ENCODE peak calls at places on chromosomes 3 and 15, in four cellular contexts. C is kidney epithelial cell, U is NB4, K is neural crest cell. R is an unnamed sample.

GRCh38 chr15:47422901-47423300 is 294.4 kb upstream of the SEMA6D start:
- DNase-seq in U (no peak), C (no peak), K (no peak), R (no peak)

GRCh38 chr15:63764124-63764827 is 69.5 kb downstream of the HERC1 start:
- DNase-seq in C (no peak), U (no peak), K (no peak), R (no peak)

GRCh38 chr3:131796558-131796957 is 238.3 kb downstream of the CPNE4 start:
- DNase-seq in C (no peak), K (no peak), U (peak; percentile 63), R (no peak)

GRCh38 chr3:71584216-71585061 is 911 bp upstream of the FOXP1 start:
- DNase-seq in U (peak; percentile 82), K (peak; percentile 6), C (no peak), R (peak; percentile 16)

GRCh38 chr3:47414161-47414564 is 33.3 kb downstream of the PTPN23 start:
- DNase-seq in U (no peak), K (no peak), C (no peak), R (no peak)

GRCh38 chr3:150309557-150309956 is 98.5 kb upstream of the TSC22D2 start:
- DNase-seq in U (no peak), K (no peak), C (no peak), R (no peak)

GRCh38 chr3:131216801-131217200 is 164.8 kb upstream of the NUDT16 start:
- DNase-seq in K (no peak), U (peak; percentile 79), C (peak; percentile 81), R (no peak)

GRCh38 chr3:2156244-2156847 is 57.7 kb downstream of the CNTN4 start:
- DNase-seq in U (peak; percentile 48), C (no peak), K (peak; percentile 60), R (peak; percentile 12)

GRCh38 chr15:31560643-31561042 is 234.0 kb downstream of the KLF13 start:
- DNase-seq in U (no peak), K (no peak), C (no peak), R (no peak)

GRCh38 chr3:140470962-140471361 is 206.9 kb upstream of the TRIM42 start:
- DNase-seq in U (no peak), C (no peak), K (no peak), R (no peak)

GRCh38 chr3:177679568-177680441 is 482.5 kb upstream of the TBL1XR1 start:
- DNase-seq in C (no peak), K (no peak), U (peak; percentile 87), R (no peak)

GRCh38 chr3:141383555-141384129 is 15.3 kb downstream of the ZBTB38 start:
- DNase-seq in U (no peak), K (no peak), C (no peak), R (no peak)

GRCh38 chr3:79351693-79352092 is 416.1 kb downstream of the ROBO1 start:
- DNase-seq in C (no peak), U (no peak), K (no peak), R (no peak)

GRCh38 chr3:102183623-102184022 is 251.2 kb upstream of the ZPLD1 start:
- DNase-seq in U (no peak), C (no peak), K (no peak), R (no peak)

GRCh38 chr3:2883292-2883691 is 226.9 kb downstream of the IL5RA start:
- DNase-seq in K (no peak), C (no peak), U (no peak), R (no peak)

GRCh38 chr3:124492824-124493223 is 237.4 kb upstream of the UMPS start:
- DNase-seq in C (peak; percentile 58), U (peak; percentile 4), K (no peak), R (no peak)
- TF ChIP-seq CTCF in C (peak; percentile 69), U (no peak), K (peak; percentile 55), R (peak; percentile 50)

GRCh38 chr3:45079715-45080114 is 53.6 kb downstream of the CLEC3B start:
- DNase-seq in U (no peak), C (no peak), K (no peak), R (no peak)

GRCh38 chr3:45075821-45076625 is 49.9 kb downstream of the CLEC3B start:
- DNase-seq in U (peak; percentile 74), C (no peak), K (no peak), R (no peak)

GRCh38 chr3:45080824-45081223 is 54.7 kb downstream of the CLEC3B start:
- DNase-seq in C (no peak), U (peak; percentile 24), K (no peak), R (no peak)

GRCh38 chr3:45081506-45081905 is 55.4 kb downstream of the CLEC3B start:
- DNase-seq in U (no peak), C (no peak), K (no peak), R (no peak)

DNA sequence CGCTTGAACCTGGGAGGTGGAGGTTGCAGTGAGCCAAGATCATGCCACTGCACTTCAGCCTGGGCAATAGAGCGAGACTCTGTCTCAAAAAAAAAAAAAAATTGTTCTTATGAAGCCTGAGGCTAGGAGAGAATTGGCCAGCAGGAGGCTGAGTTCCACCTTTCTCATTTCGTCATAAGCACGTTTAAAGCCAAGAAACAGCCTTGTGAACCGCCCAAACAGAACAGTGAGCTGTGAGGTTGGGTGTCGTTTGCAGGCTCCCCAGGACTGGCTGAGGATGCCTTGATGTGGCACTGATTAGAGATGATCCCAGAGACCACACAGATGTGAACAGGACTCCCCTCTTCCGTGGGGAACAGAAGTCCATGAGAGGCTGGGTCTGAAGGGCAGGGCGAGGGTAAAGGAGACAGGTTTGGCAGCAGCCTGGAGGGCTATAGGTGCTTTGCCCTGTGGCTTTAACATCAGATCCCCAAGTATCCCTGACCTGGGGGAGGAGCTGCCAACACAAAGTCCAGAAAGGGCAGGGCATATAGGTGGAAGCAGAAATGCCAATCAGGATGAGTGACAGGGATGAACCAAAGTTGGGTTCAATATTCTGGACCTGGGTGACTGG is 52.9 kb downstream of the CLEC3B start:
- DNase-seq in U (peak; percentile 64), K (no peak), C (no peak), R (no peak)
- TF ChIP-seq CTCF in U (peak; percentile 10), K (peak; percentile 43), C (no peak), R (peak; percentile 33)

GRCh38 chr3:62211675-62212429 is 161.5 kb downstream of the FEZF2 start:
- DNase-seq in C (no peak), K (no peak), U (no peak), R (no peak)
- TF ChIP-seq CTCF in C (no peak), K (peak; percentile 30), U (no peak), R (peak; percentile 15)

GRCh38 chr3:108407858-108408257 is 102.5 kb downstream of the MYH15 start:
- DNase-seq in K (no peak), C (no peak), U (peak; percentile 22), R (no peak)

GRCh38 chr3:108408883-108409612 is 101.3 kb downstream of the MYH15 start:
- DNase-seq in U (no peak), K (no peak), C (no peak), R (no peak)

GRCh38 chr3:108406063-108406660 is 104.2 kb downstream of the MYH15 start:
- DNase-seq in C (no peak), U (peak; percentile 81), K (no peak), R (no peak)

GRCh38 chr3:108404409-108404808 is 106.0 kb downstream of the MYH15 start:
- DNase-seq in U (no peak), C (no peak), K (no peak), R (no peak)

GRCh38 chr3:108406661-108407206 is 103.7 kb downstream of the MYH15 start:
- DNase-seq in U (peak; percentile 72), C (peak; percentile 26), K (peak; percentile 12), R (no peak)
- TF ChIP-seq CTCF in U (peak; percentile 54), C (peak; percentile 73), K (peak; percentile 70), R (peak; percentile 60)

DNA sequence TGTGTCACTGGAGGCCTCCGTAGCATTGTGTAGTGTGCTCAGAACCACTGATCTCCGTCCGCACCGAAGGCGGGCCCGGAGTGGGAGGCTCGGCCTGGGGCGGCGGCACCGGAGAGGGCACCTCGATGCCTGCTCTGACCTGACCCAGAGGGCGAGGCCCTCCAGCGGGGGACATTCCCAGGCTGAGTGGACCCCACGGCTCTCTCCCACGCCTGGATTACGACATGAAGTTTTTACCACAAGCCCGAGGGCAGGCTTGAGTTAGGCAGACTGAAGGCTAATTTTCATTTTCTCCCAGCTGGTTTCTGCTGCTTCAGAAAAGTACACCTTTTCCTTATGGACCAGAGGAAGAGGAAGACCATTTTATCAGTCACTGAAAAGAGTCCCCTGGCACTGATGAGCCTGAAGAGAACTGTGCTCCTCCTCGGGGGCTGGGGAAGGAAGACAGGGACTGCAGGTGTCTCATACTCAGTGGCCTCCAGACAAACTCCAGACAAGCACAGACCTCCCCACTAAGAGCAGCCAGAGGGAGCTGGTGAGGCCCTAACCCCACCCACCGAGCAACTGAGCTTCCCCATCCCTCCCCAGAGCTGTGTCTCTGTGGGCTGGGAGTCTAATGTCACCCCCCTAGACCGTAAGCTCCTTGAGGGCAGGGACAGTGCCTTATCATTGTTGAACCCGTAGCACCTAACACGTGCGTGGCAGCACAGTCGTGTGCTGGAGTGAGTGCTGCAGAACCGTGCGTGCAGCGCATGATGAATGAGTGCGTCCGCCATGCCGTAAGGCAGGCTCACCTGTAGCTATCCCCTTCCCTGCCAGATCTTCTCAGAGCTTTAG is 74.5 kb upstream of the BLM start:
- DNase-seq in U (peak; percentile 74), C (no peak), K (no peak), R (no peak)
- TF ChIP-seq CTCF in U (peak; percentile 43), C (no peak), K (no peak), R (no peak)